ENCODE peak calls at places on chromosomes 2 and 18, in four cellular contexts. Q is cardiac muscle cell, H is spleen, Y is tibial artery. T is an unnamed sample.

GRCh38 chr18:58005885-58006523 is 38.0 kb upstream of the NEDD4L start:
- DNase-seq in Q (no peak), H (no peak), Y (no peak), T (peak; percentile 48)

GRCh38 chr18:66603941-66604627 is at the start of gene CDH19:
- DNase-seq in Q (no peak), H (no peak), Y (no peak), T (no peak)

GRCh38 chr18:58911766-58912165 is 47.1 kb downstream of the ZNF532 start:
- DNase-seq in Q (peak; percentile 35), H (no peak), Y (no peak), T (no peak)

GRCh38 chr2:15984367-15985255 is 44.3 kb downstream of the MYCN start:
- DNase-seq in Q (no peak), H (no peak), Y (no peak), T (no peak)

GRCh38 chr2:43707255-43707654 is 31.0 kb upstream of the C1GALT1C1L start:
- DNase-seq in Q (no peak), H (no peak), Y (peak; percentile 77), T (no peak)

GRCh38 chr18:50879302-50880107 is 587 bp downstream of the ME2 start:
- DNase-seq in Q (peak; percentile 61), H (no peak), Y (peak; percentile 75), T (no peak)

GRCh38 chr18:48952287-48953095 is 1.7 kb upstream of the SMAD7 start:
- DNase-seq in Q (peak; percentile 92), H (peak; percentile 91), Y (peak; percentile 92), T (no peak)

GRCh38 chr2:127324635-127325034 is 30.7 kb upstream of the ERCC3 start:
- DNase-seq in Q (peak; percentile 39), H (no peak), Y (no peak), T (no peak)

GRCh38 chr2:73243884-73244570 is 9.9 kb downstream of the CCT7 start:
- DNase-seq in Q (peak; percentile 14), H (no peak), Y (no peak), T (peak; percentile 45)

GRCh38 chr2:164495491-164496223 is 125.6 kb downstream of the GRB14 start:
- DNase-seq in Q (peak; percentile 14), H (no peak), Y (no peak), T (no peak)

GRCh38 chr2:28399946-28400345 is 7.3 kb downstream of the FOSL2 start:
- DNase-seq in Q (no peak), H (peak; percentile 29), Y (no peak), T (no peak)

GRCh38 chr2:42725657-42726056 is 38.3 kb downstream of the OXER1 start:
- DNase-seq in Q (no peak), H (no peak), Y (no peak), T (peak; percentile 13)

GRCh38 chr2:25103287-25103871 is 61.5 kb downstream of the EFR3B start:
- DNase-seq in Q (no peak), H (no peak), Y (peak; percentile 45), T (peak; percentile 54)

GRCh38 chr2:40352321-40353099 is 99.4 kb downstream of the SLC8A1 start:
- DNase-seq in Q (no peak), H (no peak), Y (no peak), T (no peak)

GRCh38 chr2:46029332-46029811 is 267.8 kb upstream of the EPAS1 start:
- DNase-seq in Q (no peak), H (no peak), Y (no peak), T (no peak)

GRCh38 chr2:211033765-211034164 is 477.4 kb downstream of the CPS1 start:
- DNase-seq in Q (peak; percentile 20), H (no peak), Y (no peak), T (no peak)

GRCh38 chr2:29228947-29229346 is 113.7 kb downstream of the CLIP4 start:
- DNase-seq in Q (no peak), H (peak; percentile 42), Y (no peak), T (no peak)

DNA sequence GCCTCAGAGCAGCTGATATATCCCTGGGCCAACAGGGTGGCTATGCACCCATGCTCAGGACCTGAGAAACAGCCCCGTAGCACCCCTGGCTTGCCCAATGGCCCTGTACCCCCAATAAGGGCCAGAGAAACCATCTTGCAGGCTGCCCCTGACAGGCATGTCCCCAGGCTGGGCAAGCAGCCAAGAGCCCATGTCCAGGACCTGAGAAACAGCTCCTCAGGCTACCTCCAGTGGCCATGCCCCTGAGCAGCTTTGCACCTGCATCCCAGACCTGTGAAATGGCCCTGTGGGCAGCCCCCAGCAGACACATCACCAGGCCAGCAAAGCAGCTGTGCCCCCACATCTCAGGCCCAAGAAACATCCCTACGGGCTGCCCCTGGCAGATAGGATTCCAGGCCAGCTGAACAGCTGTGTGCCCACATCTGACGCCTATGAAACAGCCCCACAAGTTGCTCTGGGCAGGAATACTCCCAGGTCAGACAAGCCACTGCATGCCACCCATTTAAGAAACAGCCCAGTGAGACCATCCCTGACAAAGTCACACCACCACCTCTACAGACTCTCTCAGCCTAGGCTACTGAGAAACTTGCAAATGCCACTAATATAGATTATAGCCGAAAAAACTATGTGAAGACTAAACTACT is 84.1 kb downstream of the TMEM237 start:
- DNase-seq in Q (peak; percentile 2), H (peak; percentile 73), Y (no peak), T (no peak)
- TF ChIP-seq CTCF in Q (no peak), H (no peak), Y (no peak), T (no peak)

DNA sequence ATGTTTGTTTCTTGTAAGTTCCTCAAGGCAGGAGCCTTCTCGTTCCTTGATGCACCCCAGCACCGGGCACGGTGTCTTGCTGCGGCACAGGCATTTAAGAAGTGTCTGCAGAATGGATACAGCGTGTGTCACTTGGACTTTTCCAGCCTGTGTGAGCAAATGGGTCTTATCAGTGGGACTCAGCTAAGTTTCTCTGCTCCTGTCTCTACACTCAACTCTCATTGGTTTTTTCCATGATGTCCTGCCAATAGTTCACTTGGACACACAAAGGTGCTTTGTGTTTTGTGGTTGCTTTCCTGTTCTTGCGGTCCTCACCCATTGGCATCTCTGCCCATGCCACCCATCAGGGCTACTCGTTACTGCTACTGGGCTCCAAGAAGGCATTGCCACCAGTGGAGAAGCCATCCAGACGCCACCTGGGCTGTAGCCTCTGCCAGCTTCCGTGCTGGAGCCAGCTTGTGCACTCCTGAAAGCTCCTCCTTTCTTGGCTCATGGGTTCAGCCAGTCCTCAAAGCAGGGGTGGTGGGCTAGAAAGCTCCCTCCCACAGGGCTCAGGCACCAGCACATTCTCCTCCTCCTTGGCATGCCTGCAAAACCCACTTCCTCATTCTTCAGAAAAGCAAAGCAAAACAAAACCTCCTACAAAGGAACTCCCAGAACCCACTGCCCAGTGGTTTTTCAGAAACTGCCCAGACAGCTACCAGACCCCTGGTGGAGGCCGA is 41.4 kb downstream of the IL1R2 start:
- DNase-seq in Q (no peak), H (peak; percentile 79), Y (peak; percentile 83), T (no peak)
- TF ChIP-seq CTCF in Q (peak; percentile 53), H (no peak), Y (no peak), T (no peak)

GRCh38 chr2:168247341-168248305 is at the start of gene STK39:
- DNase-seq in Q (peak; percentile 92), H (peak; percentile 93), Y (peak; percentile 84), T (no peak)
- TF ChIP-seq CTCF in Q (no peak), H (no peak), Y (no peak), T (no peak)

DNA sequence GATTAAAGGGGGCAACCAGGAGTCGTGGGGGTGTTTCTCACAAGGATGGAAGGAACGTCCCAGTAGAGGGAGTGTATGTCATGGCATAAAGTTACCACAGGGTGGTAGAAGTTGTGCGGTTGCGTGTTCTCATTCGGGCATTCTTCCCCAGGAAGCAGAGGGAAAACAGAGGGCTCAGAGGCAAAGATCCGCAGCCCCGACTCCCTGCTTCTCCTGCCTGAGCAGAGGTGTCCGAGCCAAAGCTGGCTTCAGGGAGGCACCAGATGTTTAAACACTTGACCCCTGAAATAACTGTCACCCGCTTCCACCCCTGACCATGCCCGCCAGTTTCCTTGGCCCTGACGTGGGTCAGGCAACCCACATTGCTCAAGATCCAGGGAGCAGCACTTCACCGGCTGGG is 83.7 kb downstream of the EN1 start:
- DNase-seq in Q (peak; percentile 6), H (no peak), Y (no peak), T (no peak)
- TF ChIP-seq CTCF in Q (peak; percentile 52), H (no peak), Y (no peak), T (peak; percentile 36)

GRCh38 chr18:31632356-31632755 is 40.7 kb downstream of the TTR start:
- DNase-seq in Q (no peak), H (no peak), Y (no peak), T (no peak)

GRCh38 chr18:31631526-31631925 is 39.8 kb downstream of the TTR start:
- DNase-seq in Q (no peak), H (no peak), Y (no peak), T (no peak)

GRCh38 chr18:31630549-31630948 is 38.9 kb downstream of the TTR start:
- DNase-seq in Q (no peak), H (no peak), Y (no peak), T (no peak)

GRCh38 chr18:31624892-31625640 is 33.4 kb downstream of the TTR start:
- DNase-seq in Q (no peak), H (no peak), Y (no peak), T (no peak)

GRCh38 chr18:31626409-31626808 is 34.7 kb downstream of the TTR start:
- DNase-seq in Q (no peak), H (no peak), Y (no peak), T (no peak)
- TF ChIP-seq CTCF in Q (no peak), H (no peak), Y (no peak), T (peak; percentile 23)

GRCh38 chr2:23988371-23988770 is 21.5 kb upstream of the MFSD2B start:
- DNase-seq in Q (no peak), H (no peak), Y (no peak), T (no peak)
- TF ChIP-seq CTCF in Q (no peak), H (no peak), Y (peak; percentile 6), T (peak; percentile 14)

DNA sequence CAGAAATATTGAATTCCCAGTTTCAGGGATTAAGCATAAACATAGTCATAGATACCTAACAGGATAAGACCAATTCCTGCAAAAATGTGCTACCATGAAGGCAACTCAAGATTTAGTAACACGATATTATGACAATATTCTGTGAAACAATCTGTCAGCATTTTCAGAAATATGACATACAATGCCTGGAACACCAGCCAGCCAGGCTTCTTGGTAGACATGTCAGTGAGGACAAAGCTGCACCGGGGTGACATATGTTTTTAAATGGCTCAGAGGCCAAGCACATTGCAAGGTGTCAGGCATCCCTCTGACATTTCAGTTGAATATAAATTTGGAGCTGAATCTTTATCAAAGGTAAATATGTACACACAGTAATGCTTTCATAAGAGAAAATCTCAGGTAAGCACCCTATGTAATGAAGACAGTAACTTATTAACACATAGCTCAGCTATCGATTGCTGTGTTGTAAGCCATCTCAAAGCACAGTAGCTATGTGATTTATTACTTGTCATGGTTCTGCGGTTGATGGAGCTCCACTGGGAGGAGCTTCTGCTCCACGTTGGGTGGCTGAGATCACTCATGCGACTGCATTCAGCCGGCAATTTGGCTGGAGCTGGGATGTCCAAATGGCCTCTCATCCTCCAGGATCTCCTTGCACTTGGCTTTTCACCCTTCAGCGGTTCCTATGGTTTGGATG is 31.9 kb upstream of the EML6 start:
- DNase-seq in Q (no peak), H (peak; percentile 48), Y (no peak), T (no peak)
- TF ChIP-seq CTCF in Q (no peak), H (no peak), Y (no peak), T (no peak)

DNA sequence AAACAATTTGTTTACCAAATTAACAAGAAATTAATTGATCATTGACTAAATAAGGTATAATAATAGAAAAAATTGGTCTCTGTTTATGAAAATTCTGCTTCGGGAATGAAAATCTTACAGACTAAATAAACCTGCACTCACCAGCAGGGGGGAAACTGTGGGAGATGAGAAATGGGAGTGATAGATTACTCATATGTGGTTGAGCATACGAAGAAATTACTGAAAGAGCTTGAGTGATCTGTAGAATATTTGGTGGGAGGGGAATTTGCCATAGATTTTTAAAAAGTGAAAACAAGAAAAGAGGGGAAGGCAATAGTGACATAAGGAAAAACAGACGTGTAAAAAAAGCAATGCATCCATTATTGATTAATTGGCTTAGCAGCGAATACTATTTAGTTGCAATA is 2.2 kb downstream of the HMSD start:
- DNase-seq in Q (no peak), H (no peak), Y (no peak), T (no peak)
- TF ChIP-seq CTCF in Q (peak; percentile 23), H (no peak), Y (no peak), T (no peak)

GRCh38 chr2:153163055-153163454 is 315.5 kb downstream of the RPRM start:
- DNase-seq in Q (peak; percentile 59), H (no peak), Y (no peak), T (no peak)
- TF ChIP-seq CTCF in Q (no peak), H (no peak), Y (no peak), T (peak; percentile 39)